ENCODE peak calls at places on chromosome 5, in eight cellular contexts. One of them, this sample, is unnamed.
A peak's percentile ranks its signal among the peaks of the same experiment; 100 is the strongest.

GRCh38 chr5:114729986-114730385 is 368.1 kb downstream of the KCNN2 start:
- DNase-seq in iPS DF 6.9: no peak
- DNase-seq in stimulated activated CD4-positive, alpha-beta T cell treated with anti-CD3 and anti-CD28 coated beads, Interleukin-2, amount 100 ng/mL, for 48 hours: no peak
- DNase-seq in SHP77: no peak
- DNase-seq in GM10248: no peak
- DNase-seq in dorsolateral prefrontal cortex: no peak
- DNase-seq in NCI-H748 treated with DMSO at 0.1 percent for 48 hours: no peak
- DNase-seq in GDM1: no peak
- DNase-seq in this sample: no peak

GRCh38 chr5:65066385-65066784 is 297.7 kb downstream of the CWC27 start:
- DNase-seq in GDM1: no peak
- DNase-seq in NCI-H748 treated with DMSO at 0.1 percent for 48 hours: no peak
- DNase-seq in iPS DF 6.9: no peak
- DNase-seq in dorsolateral prefrontal cortex: no peak
- DNase-seq in GM10248: no peak
- DNase-seq in stimulated activated CD4-positive, alpha-beta T cell treated with anti-CD3 and anti-CD28 coated beads, Interleukin-2, amount 100 ng/mL, for 48 hours: no peak
- DNase-seq in SHP77: no peak
- DNase-seq in this sample: peak; percentile 37

GRCh38 chr5:67339219-67339767 is 142.7 kb upstream of the CD180 start:
- DNase-seq in iPS DF 6.9: no peak
- DNase-seq in NCI-H748 treated with DMSO at 0.1 percent for 48 hours: no peak
- DNase-seq in SHP77: no peak
- DNase-seq in dorsolateral prefrontal cortex: no peak
- DNase-seq in GM10248: no peak
- DNase-seq in GDM1: no peak
- DNase-seq in stimulated activated CD4-positive, alpha-beta T cell treated with anti-CD3 and anti-CD28 coated beads, Interleukin-2, amount 100 ng/mL, for 48 hours: no peak
- DNase-seq in this sample: no peak

GRCh38 chr5:139671096-139671841 is 23.1 kb downstream of the CXXC5 start:
- DNase-seq in NCI-H748 treated with DMSO at 0.1 percent for 48 hours: no peak
- DNase-seq in iPS DF 6.9: no peak
- DNase-seq in stimulated activated CD4-positive, alpha-beta T cell treated with anti-CD3 and anti-CD28 coated beads, Interleukin-2, amount 100 ng/mL, for 48 hours: no peak
- DNase-seq in GM10248: no peak
- DNase-seq in dorsolateral prefrontal cortex: peak; percentile 51
- DNase-seq in SHP77: no peak
- DNase-seq in GDM1: peak; percentile 35
- DNase-seq in this sample: peak; percentile 94

GRCh38 chr5:137347865-137348264 is 151.3 kb downstream of the SPOCK1 start:
- DNase-seq in GDM1: no peak
- DNase-seq in GM10248: no peak
- DNase-seq in iPS DF 6.9: no peak
- DNase-seq in SHP77: no peak
- DNase-seq in stimulated activated CD4-positive, alpha-beta T cell treated with anti-CD3 and anti-CD28 coated beads, Interleukin-2, amount 100 ng/mL, for 48 hours: no peak
- DNase-seq in NCI-H748 treated with DMSO at 0.1 percent for 48 hours: no peak
- DNase-seq in dorsolateral prefrontal cortex: no peak
- DNase-seq in this sample: no peak

GRCh38 chr5:122972877-122973276 is 63.6 kb downstream of the PPIC start:
- DNase-seq in SHP77: no peak
- DNase-seq in GDM1: no peak
- DNase-seq in NCI-H748 treated with DMSO at 0.1 percent for 48 hours: no peak
- DNase-seq in dorsolateral prefrontal cortex: no peak
- DNase-seq in stimulated activated CD4-positive, alpha-beta T cell treated with anti-CD3 and anti-CD28 coated beads, Interleukin-2, amount 100 ng/mL, for 48 hours: no peak
- DNase-seq in iPS DF 6.9: no peak
- DNase-seq in GM10248: no peak
- DNase-seq in this sample: no peak

GRCh38 chr5:32024751-32025150 is 149.4 kb downstream of the GOLPH3 start:
- DNase-seq in iPS DF 6.9: no peak
- DNase-seq in NCI-H748 treated with DMSO at 0.1 percent for 48 hours: no peak
- DNase-seq in SHP77: no peak
- DNase-seq in dorsolateral prefrontal cortex: no peak
- DNase-seq in GDM1: no peak
- DNase-seq in stimulated activated CD4-positive, alpha-beta T cell treated with anti-CD3 and anti-CD28 coated beads, Interleukin-2, amount 100 ng/mL, for 48 hours: no peak
- DNase-seq in GM10248: no peak
- DNase-seq in this sample: no peak

GRCh38 chr5:116900793-116901192 is 326.2 kb upstream of the SEMA6A start:
- DNase-seq in GDM1: no peak
- DNase-seq in iPS DF 6.9: no peak
- DNase-seq in stimulated activated CD4-positive, alpha-beta T cell treated with anti-CD3 and anti-CD28 coated beads, Interleukin-2, amount 100 ng/mL, for 48 hours: no peak
- DNase-seq in GM10248: no peak
- DNase-seq in dorsolateral prefrontal cortex: no peak
- DNase-seq in SHP77: no peak
- DNase-seq in NCI-H748 treated with DMSO at 0.1 percent for 48 hours: no peak
- DNase-seq in this sample: no peak

GRCh38 chr5:372911-373709 is 51.6 kb downstream of the AHRR start:
- DNase-seq in NCI-H748 treated with DMSO at 0.1 percent for 48 hours: no peak
- DNase-seq in stimulated activated CD4-positive, alpha-beta T cell treated with anti-CD3 and anti-CD28 coated beads, Interleukin-2, amount 100 ng/mL, for 48 hours: no peak
- DNase-seq in dorsolateral prefrontal cortex: no peak
- DNase-seq in GM10248: no peak
- DNase-seq in GDM1: no peak
- DNase-seq in iPS DF 6.9: no peak
- DNase-seq in SHP77: peak; percentile 70
- DNase-seq in this sample: no peak

GRCh38 chr5:37112383-37112991 is 136.7 kb downstream of the CPLANE1 start:
- DNase-seq in GDM1: no peak
- DNase-seq in SHP77: no peak
- DNase-seq in stimulated activated CD4-positive, alpha-beta T cell treated with anti-CD3 and anti-CD28 coated beads, Interleukin-2, amount 100 ng/mL, for 48 hours: no peak
- DNase-seq in NCI-H748 treated with DMSO at 0.1 percent for 48 hours: no peak
- DNase-seq in iPS DF 6.9: no peak
- DNase-seq in dorsolateral prefrontal cortex: no peak
- DNase-seq in GM10248: no peak
- DNase-seq in this sample: no peak

GRCh38 chr5:122500245-122501086 is 188.4 kb downstream of the SNCAIP start:
- DNase-seq in GM10248: peak; percentile 22
- DNase-seq in SHP77: peak; percentile 69
- DNase-seq in dorsolateral prefrontal cortex: peak; percentile 8
- DNase-seq in NCI-H748 treated with DMSO at 0.1 percent for 48 hours: peak; percentile 14
- DNase-seq in stimulated activated CD4-positive, alpha-beta T cell treated with anti-CD3 and anti-CD28 coated beads, Interleukin-2, amount 100 ng/mL, for 48 hours: no peak
- DNase-seq in GDM1: no peak
- DNase-seq in iPS DF 6.9: peak; percentile 50
- DNase-seq in this sample: peak; percentile 70

GRCh38 chr5:172630961-172631360 is 10.1 kb upstream of the NEURL1B start:
- DNase-seq in SHP77: no peak
- DNase-seq in NCI-H748 treated with DMSO at 0.1 percent for 48 hours: no peak
- DNase-seq in iPS DF 6.9: no peak
- DNase-seq in GM10248: no peak
- DNase-seq in stimulated activated CD4-positive, alpha-beta T cell treated with anti-CD3 and anti-CD28 coated beads, Interleukin-2, amount 100 ng/mL, for 48 hours: no peak
- DNase-seq in GDM1: no peak
- DNase-seq in dorsolateral prefrontal cortex: no peak
- DNase-seq in this sample: no peak

GRCh38 chr5:602466-603035 is 9.6 kb upstream of the CEP72 start:
- DNase-seq in NCI-H748 treated with DMSO at 0.1 percent for 48 hours: no peak
- DNase-seq in GM10248: no peak
- DNase-seq in stimulated activated CD4-positive, alpha-beta T cell treated with anti-CD3 and anti-CD28 coated beads, Interleukin-2, amount 100 ng/mL, for 48 hours: no peak
- DNase-seq in iPS DF 6.9: no peak
- DNase-seq in SHP77: no peak
- DNase-seq in GDM1: no peak
- DNase-seq in dorsolateral prefrontal cortex: no peak
- DNase-seq in this sample: no peak

GRCh38 chr5:61625682-61626620 is 293.9 kb downstream of the ZSWIM6 start:
- DNase-seq in dorsolateral prefrontal cortex: peak; percentile 60
- DNase-seq in NCI-H748 treated with DMSO at 0.1 percent for 48 hours: no peak
- DNase-seq in GDM1: peak; percentile 6
- DNase-seq in stimulated activated CD4-positive, alpha-beta T cell treated with anti-CD3 and anti-CD28 coated beads, Interleukin-2, amount 100 ng/mL, for 48 hours: peak; percentile 25
- DNase-seq in iPS DF 6.9: no peak
- DNase-seq in SHP77: no peak
- DNase-seq in GM10248: peak; percentile 33
- DNase-seq in this sample: peak; percentile 89

GRCh38 chr5:108801301-108801700 is 53.6 kb downstream of the FER start:
- DNase-seq in GDM1: no peak
- DNase-seq in iPS DF 6.9: no peak
- DNase-seq in SHP77: no peak
- DNase-seq in GM10248: no peak
- DNase-seq in NCI-H748 treated with DMSO at 0.1 percent for 48 hours: no peak
- DNase-seq in stimulated activated CD4-positive, alpha-beta T cell treated with anti-CD3 and anti-CD28 coated beads, Interleukin-2, amount 100 ng/mL, for 48 hours: no peak
- DNase-seq in dorsolateral prefrontal cortex: no peak
- DNase-seq in this sample: no peak

GRCh38 chr5:150410524-150411244 is 2.0 kb downstream of the CD74 start:
- DNase-seq in iPS DF 6.9: no peak
- DNase-seq in dorsolateral prefrontal cortex: peak; percentile 44
- DNase-seq in NCI-H748 treated with DMSO at 0.1 percent for 48 hours: no peak
- DNase-seq in GM10248: no peak
- DNase-seq in GDM1: peak; percentile 87
- DNase-seq in SHP77: peak; percentile 62
- DNase-seq in stimulated activated CD4-positive, alpha-beta T cell treated with anti-CD3 and anti-CD28 coated beads, Interleukin-2, amount 100 ng/mL, for 48 hours: no peak
- DNase-seq in this sample: peak; percentile 90

GRCh38 chr5:168301593-168302388 is 10.3 kb downstream of the WWC1 start:
- DNase-seq in iPS DF 6.9: no peak
- DNase-seq in stimulated activated CD4-positive, alpha-beta T cell treated with anti-CD3 and anti-CD28 coated beads, Interleukin-2, amount 100 ng/mL, for 48 hours: no peak
- DNase-seq in SHP77: no peak
- DNase-seq in NCI-H748 treated with DMSO at 0.1 percent for 48 hours: no peak
- DNase-seq in GM10248: no peak
- DNase-seq in GDM1: no peak
- DNase-seq in dorsolateral prefrontal cortex: no peak
- DNase-seq in this sample: no peak

GRCh38 chr5:73863911-73864310 is 237.9 kb downstream of the ARHGEF28 start:
- DNase-seq in GDM1: no peak
- DNase-seq in SHP77: no peak
- DNase-seq in stimulated activated CD4-positive, alpha-beta T cell treated with anti-CD3 and anti-CD28 coated beads, Interleukin-2, amount 100 ng/mL, for 48 hours: no peak
- DNase-seq in dorsolateral prefrontal cortex: no peak
- DNase-seq in iPS DF 6.9: no peak
- DNase-seq in GM10248: no peak
- DNase-seq in NCI-H748 treated with DMSO at 0.1 percent for 48 hours: no peak
- DNase-seq in this sample: no peak

GRCh38 chr5:10676224-10676623 is 84.8 kb downstream of the DAP start:
- DNase-seq in SHP77: peak; percentile 4
- DNase-seq in iPS DF 6.9: no peak
- DNase-seq in stimulated activated CD4-positive, alpha-beta T cell treated with anti-CD3 and anti-CD28 coated beads, Interleukin-2, amount 100 ng/mL, for 48 hours: no peak
- DNase-seq in NCI-H748 treated with DMSO at 0.1 percent for 48 hours: no peak
- DNase-seq in GM10248: no peak
- DNase-seq in GDM1: no peak
- DNase-seq in dorsolateral prefrontal cortex: no peak
- DNase-seq in this sample: no peak

GRCh38 chr5:172492097-172492840 is 37.9 kb upstream of the SH3PXD2B start:
- DNase-seq in dorsolateral prefrontal cortex: no peak
- DNase-seq in iPS DF 6.9: no peak
- DNase-seq in SHP77: no peak
- DNase-seq in stimulated activated CD4-positive, alpha-beta T cell treated with anti-CD3 and anti-CD28 coated beads, Interleukin-2, amount 100 ng/mL, for 48 hours: no peak
- DNase-seq in GDM1: no peak
- DNase-seq in NCI-H748 treated with DMSO at 0.1 percent for 48 hours: no peak
- DNase-seq in GM10248: no peak
- DNase-seq in this sample: no peak

GRCh38 chr5:141877478-141878185 is 578 bp downstream of the PCDH1 start:
- DNase-seq in GM10248: no peak
- DNase-seq in iPS DF 6.9: no peak
- DNase-seq in stimulated activated CD4-positive, alpha-beta T cell treated with anti-CD3 and anti-CD28 coated beads, Interleukin-2, amount 100 ng/mL, for 48 hours: no peak
- DNase-seq in GDM1: no peak
- DNase-seq in dorsolateral prefrontal cortex: peak; percentile 52
- DNase-seq in SHP77: no peak
- DNase-seq in NCI-H748 treated with DMSO at 0.1 percent for 48 hours: peak; percentile 51
- DNase-seq in this sample: no peak

GRCh38 chr5:88941581-88941980 is 58.6 kb upstream of the MEF2C start:
- DNase-seq in SHP77: no peak
- DNase-seq in GM10248: no peak
- DNase-seq in NCI-H748 treated with DMSO at 0.1 percent for 48 hours: no peak
- DNase-seq in iPS DF 6.9: no peak
- DNase-seq in GDM1: no peak
- DNase-seq in dorsolateral prefrontal cortex: no peak
- DNase-seq in stimulated activated CD4-positive, alpha-beta T cell treated with anti-CD3 and anti-CD28 coated beads, Interleukin-2, amount 100 ng/mL, for 48 hours: no peak
- DNase-seq in this sample: peak; percentile 26

GRCh38 chr5:148856424-148856823 is 30.0 kb downstream of the ADRB2 start:
- DNase-seq in NCI-H748 treated with DMSO at 0.1 percent for 48 hours: no peak
- DNase-seq in dorsolateral prefrontal cortex: no peak
- DNase-seq in GM10248: no peak
- DNase-seq in stimulated activated CD4-positive, alpha-beta T cell treated with anti-CD3 and anti-CD28 coated beads, Interleukin-2, amount 100 ng/mL, for 48 hours: no peak
- DNase-seq in GDM1: no peak
- DNase-seq in iPS DF 6.9: no peak
- DNase-seq in SHP77: no peak
- DNase-seq in this sample: no peak

GRCh38 chr5:111063709-111064322 is 7.7 kb upstream of the TSLP start:
- DNase-seq in iPS DF 6.9: no peak
- DNase-seq in SHP77: peak; percentile 10
- DNase-seq in stimulated activated CD4-positive, alpha-beta T cell treated with anti-CD3 and anti-CD28 coated beads, Interleukin-2, amount 100 ng/mL, for 48 hours: no peak
- DNase-seq in dorsolateral prefrontal cortex: no peak
- DNase-seq in GM10248: no peak
- DNase-seq in NCI-H748 treated with DMSO at 0.1 percent for 48 hours: no peak
- DNase-seq in GDM1: no peak
- DNase-seq in this sample: no peak

GRCh38 chr5:33257807-33258491 is 182.8 kb upstream of the TARS1 start:
- DNase-seq in SHP77: no peak
- DNase-seq in NCI-H748 treated with DMSO at 0.1 percent for 48 hours: no peak
- DNase-seq in GM10248: no peak
- DNase-seq in stimulated activated CD4-positive, alpha-beta T cell treated with anti-CD3 and anti-CD28 coated beads, Interleukin-2, amount 100 ng/mL, for 48 hours: no peak
- DNase-seq in dorsolateral prefrontal cortex: no peak
- DNase-seq in GDM1: no peak
- DNase-seq in iPS DF 6.9: no peak
- DNase-seq in this sample: no peak

This sample was measured in globus pallidus.